ENCODE peak calls at places on chromosomes 4 and X, in five cellular contexts. H is mesenchymal stem cell, C is H1, M is trophoblast cell, X is neuronal stem cell. S is an unnamed sample.

GRCh38 chr4:3269105-3269927 is 20.4 kb downstream of the MSANTD1 start:
- DNase-seq in H (no peak), C (no peak), M (no peak), X (no peak), S (no peak)

GRCh38 chr4:25938251-25939186 is 24.5 kb downstream of the SMIM20 start:
- DNase-seq in H (peak), C (no peak), M (no peak), X (no peak), S (no peak)

GRCh38 chrX:56787734-56788152 is 58.7 kb downstream of the NBDY start:
- DNase-seq in H (no peak), C (no peak), M (no peak), X (no peak), S (no peak)

GRCh38 chr4:96186593-96186992 is 346.7 kb downstream of the PDHA2 start:
- DNase-seq in H (no peak), C (no peak), M (no peak), X (no peak), S (no peak)

GRCh38 chr4:128528177-128528576 is 240.6 kb upstream of the PGRMC2 start:
- DNase-seq in H (peak), C (no peak), M (peak), X (no peak), S (no peak)

GRCh38 chr4:5398056-5398455 is 310.3 kb downstream of the EVC2 start:
- DNase-seq in H (no peak), C (no peak), M (no peak), X (peak), S (no peak)

GRCh38 chr4:15674926-15675325 is 6.7 kb upstream of the FAM200B start:
- DNase-seq in H (no peak), C (no peak), M (no peak), X (no peak), S (no peak)

GRCh38 chrX:150940844-150941495 is 42.2 kb upstream of the HMGB3 start:
- DNase-seq in H (no peak), C (no peak), M (no peak), X (no peak), S (no peak)

GRCh38 chrX:31132803-31133202 is 61.0 kb upstream of the FTHL17 start:
- DNase-seq in H (no peak), C (no peak), M (no peak), X (no peak), S (no peak)

GRCh38 chr4:104591505-104591904 is 96.8 kb upstream of the CXXC4 start:
- DNase-seq in H (peak), C (peak), M (no peak), X (peak), S (peak)

GRCh38 chrX:1581132-1581531 is 10.3 kb upstream of the AKAP17A start:
- DNase-seq in H (peak), C (peak), M (peak), X (no peak), S (peak)

GRCh38 chr4:11675051-11675800 is 246.5 kb upstream of the HS3ST1 start:
- DNase-seq in H (no peak), C (no peak), M (peak), X (no peak), S (no peak)

GRCh38 chrX:129480889-129481288 is 42.4 kb downstream of the SMARCA1 start:
- DNase-seq in H (no peak), C (no peak), M (no peak), X (no peak), S (no peak)

GRCh38 chrX:153770606-153771175 is 6.6 kb downstream of the PLXNB3 start:
- DNase-seq in H (no peak), C (no peak), M (no peak), X (no peak), S (peak)

GRCh38 chr4:86831262-86832090 is 17.7 kb downstream of the SLC10A6 start:
- DNase-seq in H (peak), C (no peak), M (no peak), X (no peak), S (no peak)

GRCh38 chrX:129041319-129041718 is 482.0 kb downstream of the SMARCA1 start:
- DNase-seq in H (no peak), C (no peak), M (no peak), X (no peak), S (no peak)

GRCh38 chrX:1883772-1884171 is 268.9 kb downstream of the ASMT start:
- DNase-seq in H (no peak), C (no peak), M (no peak), X (no peak), S (no peak)

GRCh38 chr4:48991357-48991756 is 5.3 kb downstream of the CWH43 start:
- DNase-seq in H (no peak), C (no peak), M (no peak), X (no peak), S (no peak)

GRCh38 chrX:20951016-20951795 is 423.0 kb upstream of the CNKSR2 start:
- DNase-seq in H (no peak), C (no peak), M (peak), X (no peak), S (no peak)

DNA sequence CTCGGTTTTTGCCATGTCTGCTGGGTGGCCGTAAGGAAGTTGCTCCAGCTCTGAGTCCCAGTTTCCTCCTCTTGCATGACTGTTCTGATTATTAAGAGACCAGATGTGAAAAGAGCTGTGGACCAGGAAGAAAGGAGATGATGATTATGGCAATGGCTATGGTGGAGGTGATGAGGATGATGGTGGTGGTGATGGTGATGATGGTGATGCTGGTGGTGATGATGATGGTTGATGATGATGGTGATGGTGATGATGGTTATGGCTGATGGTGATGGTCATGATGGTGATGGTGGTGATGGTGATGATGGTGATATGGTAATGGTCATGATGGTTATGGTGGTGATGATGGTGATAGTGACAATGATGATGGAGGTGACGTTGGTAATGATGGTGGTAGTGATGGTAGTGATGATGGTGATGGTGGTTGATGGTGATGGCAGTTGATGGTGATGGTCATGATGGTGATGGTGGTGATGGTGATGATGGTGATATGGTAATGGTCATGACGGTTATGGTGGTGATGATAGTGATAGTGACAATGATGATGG is 107.8 kb upstream of the NKX1-1 start:
- DNase-seq in H (no peak), C (no peak), M (no peak), X (no peak), S (no peak)
- H2BK12ac ChIP-seq in H (no peak), C (no peak), M (no peak), X (no peak), S (no peak)

GRCh38 chr4:56698329-56698728 is 17.2 kb upstream of the HOPX start:
- DNase-seq in H (peak), C (no peak), M (peak), X (no peak), S (no peak)

GRCh38 chr4:56701156-56701471 is 20.0 kb upstream of the HOPX start:
- DNase-seq in H (no peak), C (no peak), M (no peak), X (no peak), S (no peak)

GRCh38 chr4:56699537-56699936 is 18.4 kb upstream of the HOPX start:
- DNase-seq in H (no peak), C (no peak), M (no peak), X (no peak), S (no peak)

GRCh38 chr4:56704074-56704473 is 23.0 kb upstream of the HOPX start:
- DNase-seq in H (no peak), C (no peak), M (no peak), X (no peak), S (no peak)

DNA sequence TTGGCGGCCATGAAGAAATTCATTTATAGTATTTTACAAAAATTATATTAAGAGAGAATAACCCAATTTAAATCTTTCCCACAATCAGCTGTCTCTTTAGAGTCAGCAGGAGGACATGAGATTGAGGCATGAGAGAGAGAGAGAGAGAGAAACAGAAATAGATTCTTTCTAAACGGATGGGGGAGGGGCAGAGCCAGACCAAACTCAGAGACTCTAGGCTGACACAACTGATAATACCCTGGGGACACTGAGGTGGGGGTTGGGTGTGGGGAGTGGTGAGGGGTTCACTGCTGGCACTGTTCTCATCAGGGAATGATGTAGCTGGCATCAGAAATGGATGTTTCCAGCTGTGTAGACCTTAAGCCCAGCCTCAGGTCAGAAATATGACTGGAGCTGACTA is 20.5 kb upstream of the HOPX start:
- DNase-seq in H (no peak), C (no peak), M (no peak), X (no peak), S (no peak)
- H2BK12ac ChIP-seq in H (no peak), C (no peak), M (no peak), X (no peak), S (no peak)

GRCh38 chr4:149175549-149175948 is 640.1 kb downstream of the IQCM start:
- DNase-seq in H (no peak), C (no peak), M (no peak), X (no peak), S (no peak)
- H2BK12ac ChIP-seq in H (no peak), C (no peak), M (no peak), X (peak), S (no peak)

GRCh38 chrX:13144927-13145659 is 100.7 kb upstream of the FAM9C start:
- DNase-seq in H (no peak), C (no peak), M (no peak), X (no peak), S (no peak)
- H2BK12ac ChIP-seq in H (no peak), C (no peak), M (no peak), X (no peak), S (no peak)

DNA sequence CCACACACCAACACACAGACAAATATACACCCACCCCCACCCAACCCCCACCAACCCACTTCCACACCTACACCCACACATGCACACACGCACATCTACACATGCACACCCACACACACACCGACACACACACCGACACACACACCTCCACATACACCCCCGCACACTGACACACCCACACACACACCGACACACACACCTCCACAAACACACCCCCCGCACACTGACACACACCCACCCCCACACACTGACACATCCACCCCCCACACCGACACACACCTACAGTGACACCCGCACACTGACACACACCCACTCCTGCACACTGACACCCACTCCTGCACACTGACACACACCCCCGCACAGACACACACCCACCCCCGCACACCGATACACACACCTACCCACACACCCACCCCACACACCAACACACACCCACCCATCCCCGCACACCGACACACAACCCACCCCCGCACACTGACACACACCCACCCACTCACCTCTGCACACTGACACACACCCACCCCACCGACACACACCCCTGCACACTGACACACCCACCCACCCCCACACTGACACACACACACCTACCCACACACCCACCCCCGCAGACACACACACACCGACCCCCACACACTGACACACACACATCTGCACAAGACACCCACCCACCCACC is 31.1 kb downstream of the FGFRL1 start:
- DNase-seq in H (no peak), C (no peak), M (no peak), X (no peak), S (no peak)
- H2BK12ac ChIP-seq in H (peak), C (peak), M (no peak), X (peak), S (no peak)

DNA sequence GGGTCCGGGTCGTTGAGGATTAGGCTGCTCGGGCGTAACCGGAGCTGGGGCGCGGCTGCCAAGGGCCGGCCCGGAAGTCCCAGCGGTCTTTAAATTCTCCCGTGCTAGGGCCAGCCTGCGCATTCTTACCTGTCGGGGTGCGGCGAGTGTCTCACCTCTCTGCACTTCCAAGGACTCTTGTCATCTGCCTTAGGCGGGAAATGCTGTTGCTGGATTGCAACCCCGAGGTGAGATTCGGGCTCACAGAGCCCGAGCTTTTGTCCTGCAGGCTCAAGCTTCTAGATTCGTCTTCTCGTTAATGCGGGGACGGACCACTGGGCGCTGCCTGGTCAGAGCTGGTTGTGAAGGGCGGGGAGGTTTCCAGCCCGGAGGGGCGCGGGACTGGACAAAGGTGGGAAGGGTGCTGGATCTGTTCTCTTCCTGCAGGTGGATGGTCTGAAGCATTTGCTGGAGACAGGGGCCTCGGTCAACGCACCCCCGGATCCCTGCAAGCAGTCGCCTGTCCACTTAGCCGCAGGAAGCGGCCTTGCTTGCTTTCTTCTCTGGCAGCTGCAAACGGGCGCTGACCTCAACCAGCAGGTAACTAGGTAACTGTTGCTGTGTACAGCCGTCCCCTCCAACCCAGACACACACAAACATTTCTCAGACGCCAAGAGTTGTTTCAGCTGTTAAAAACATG is at the start of gene ANKRD37:
- DNase-seq in H (peak), C (no peak), M (peak), X (no peak), S (peak)
- H2BK12ac ChIP-seq in H (peak), C (no peak), M (peak), X (peak), S (no peak)

DNA sequence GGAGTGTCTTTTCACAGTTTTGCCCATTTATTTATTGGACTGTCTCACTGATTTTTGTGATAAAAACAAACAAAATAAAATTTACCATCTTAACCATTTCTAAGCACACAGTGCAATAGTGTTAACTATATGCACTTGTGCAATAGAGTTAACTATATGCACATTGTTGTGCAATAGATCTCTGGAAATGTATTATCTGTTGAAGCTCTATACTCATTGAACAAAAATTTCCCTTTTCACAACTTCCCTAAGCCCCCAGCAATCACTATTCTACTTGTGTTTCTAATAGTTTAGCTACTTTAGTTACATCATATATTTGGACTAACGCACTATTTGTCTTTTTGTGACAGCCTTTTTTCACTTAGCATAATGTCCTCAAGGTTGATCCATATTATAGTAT is 59.7 kb upstream of the BEX4 start:
- DNase-seq in H (peak), C (no peak), M (peak), X (no peak), S (no peak)
- H2BK12ac ChIP-seq in H (no peak), C (no peak), M (no peak), X (no peak), S (no peak)

DNA sequence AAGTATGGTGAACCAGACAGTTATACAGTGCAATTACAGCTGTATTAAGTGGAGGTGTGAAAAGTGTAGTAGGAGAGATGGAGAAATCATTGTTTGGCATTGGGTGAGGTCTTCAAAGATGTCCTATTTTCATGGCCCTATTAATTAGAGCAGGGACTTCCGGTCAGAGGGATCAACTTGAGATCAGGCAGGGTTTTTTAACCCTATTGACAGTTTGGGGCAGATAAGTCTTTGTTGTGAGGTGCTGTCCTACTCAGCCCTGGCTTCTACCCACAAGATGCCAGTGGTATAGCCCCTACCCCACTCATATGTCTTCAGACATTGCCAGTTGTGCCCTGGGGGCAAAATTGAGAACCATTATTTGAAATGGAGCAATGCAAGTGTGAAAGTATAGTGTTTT is 9.9 kb downstream of the USP9X start:
- DNase-seq in H (no peak), C (no peak), M (no peak), X (no peak), S (no peak)
- H2BK12ac ChIP-seq in H (no peak), C (no peak), M (no peak), X (no peak), S (no peak)

GRCh38 chr4:149910604-149911367 is 95.1 kb upstream of the IQCM start:
- DNase-seq in H (no peak), C (no peak), M (no peak), X (no peak), S (no peak)
- H2BK12ac ChIP-seq in H (no peak), C (no peak), M (no peak), X (no peak), S (no peak)

S was measured in H9.